ENCODE peak calls at places on chromosomes 6 and 20, in five cellular contexts. One of them, this sample, is unnamed.
A peak's percentile ranks its signal among the peaks of the same experiment; 100 is the strongest.

GRCh38 chr6:81734081-81734480 is 18.4 kb downstream of the TENT5A start:
- DNase-seq in cardiac fibroblast: peak; percentile 31
- DNase-seq in cardiac muscle cell: no peak
- DNase-seq in occipital lobe: no peak
- DNase-seq in sciatic nerve: no peak
- DNase-seq in this sample: no peak

GRCh38 chr20:38418509-38419204 is 16.5 kb downstream of the SNHG17 start:
- DNase-seq in sciatic nerve: peak; percentile 68
- DNase-seq in occipital lobe: no peak
- DNase-seq in cardiac fibroblast: peak; percentile 76
- DNase-seq in cardiac muscle cell: no peak
- DNase-seq in this sample: peak; percentile 37

GRCh38 chr6:170049641-170050491 is 241.0 kb downstream of the DLL1 start:
- DNase-seq in occipital lobe: peak; percentile 32
- DNase-seq in sciatic nerve: peak; percentile 79
- DNase-seq in cardiac fibroblast: peak; percentile 90
- DNase-seq in cardiac muscle cell: no peak
- DNase-seq in this sample: peak; percentile 77

GRCh38 chr6:163098827-163099469 is 315.6 kb upstream of the QKI start:
- DNase-seq in sciatic nerve: no peak
- DNase-seq in cardiac fibroblast: no peak
- DNase-seq in occipital lobe: no peak
- DNase-seq in cardiac muscle cell: no peak
- DNase-seq in this sample: peak; percentile 22

GRCh38 chr6:168950500-168951223 is 303.0 kb downstream of the THBS2 start:
- DNase-seq in sciatic nerve: no peak
- DNase-seq in cardiac muscle cell: no peak
- DNase-seq in cardiac fibroblast: no peak
- DNase-seq in occipital lobe: peak; percentile 11
- DNase-seq in this sample: no peak

GRCh38 chr20:35796556-35796955 is 24.7 kb downstream of the PHF20 start:
- DNase-seq in sciatic nerve: no peak
- DNase-seq in cardiac muscle cell: no peak
- DNase-seq in cardiac fibroblast: peak; percentile 78
- DNase-seq in occipital lobe: no peak
- DNase-seq in this sample: no peak

GRCh38 chr6:166828397-166829002 is 127.8 kb downstream of the RNASET2 start:
- DNase-seq in cardiac fibroblast: no peak
- DNase-seq in cardiac muscle cell: no peak
- DNase-seq in occipital lobe: no peak
- DNase-seq in sciatic nerve: no peak
- DNase-seq in this sample: no peak

GRCh38 chr6:11215773-11216172 is 16.7 kb downstream of the NEDD9 start:
- DNase-seq in cardiac muscle cell: no peak
- DNase-seq in cardiac fibroblast: no peak
- DNase-seq in occipital lobe: no peak
- DNase-seq in sciatic nerve: no peak
- DNase-seq in this sample: no peak

GRCh38 chr6:139376604-139377218 is 2.3 kb upstream of the CITED2 start:
- DNase-seq in sciatic nerve: peak; percentile 77
- DNase-seq in cardiac fibroblast: peak; percentile 87
- DNase-seq in occipital lobe: no peak
- DNase-seq in cardiac muscle cell: peak; percentile 50
- DNase-seq in this sample: peak; percentile 47

GRCh38 chr6:37433657-37434271 is 743 bp downstream of the CMTR1 start:
- DNase-seq in cardiac muscle cell: no peak
- DNase-seq in occipital lobe: peak; percentile 47
- DNase-seq in cardiac fibroblast: peak; percentile 17
- DNase-seq in sciatic nerve: no peak
- DNase-seq in this sample: no peak

GRCh38 chr6:4846387-4846786 is 70.2 kb downstream of the CDYL start:
- DNase-seq in sciatic nerve: no peak
- DNase-seq in occipital lobe: no peak
- DNase-seq in cardiac muscle cell: no peak
- DNase-seq in cardiac fibroblast: no peak
- DNase-seq in this sample: no peak

GRCh38 chr6:27290065-27290849 is 21.8 kb downstream of the POM121L2 start:
- DNase-seq in occipital lobe: no peak
- DNase-seq in sciatic nerve: no peak
- DNase-seq in cardiac fibroblast: no peak
- DNase-seq in cardiac muscle cell: peak; percentile 19
- DNase-seq in this sample: peak; percentile 64

GRCh38 chr20:32282461-32282860 is 5.0 kb downstream of the KIF3B start:
- DNase-seq in cardiac fibroblast: no peak
- DNase-seq in sciatic nerve: no peak
- DNase-seq in cardiac muscle cell: no peak
- DNase-seq in occipital lobe: peak; percentile 6
- DNase-seq in this sample: no peak

GRCh38 chr6:113654396-113654795 is 202.7 kb upstream of the MARCKS start:
- DNase-seq in sciatic nerve: peak; percentile 86
- DNase-seq in cardiac fibroblast: peak; percentile 82
- DNase-seq in occipital lobe: peak; percentile 13
- DNase-seq in cardiac muscle cell: no peak
- DNase-seq in this sample: peak; percentile 73

GRCh38 chr6:21188505-21189223 is 404.9 kb upstream of the SOX4 start:
- DNase-seq in cardiac fibroblast: no peak
- DNase-seq in sciatic nerve: no peak
- DNase-seq in cardiac muscle cell: no peak
- DNase-seq in occipital lobe: no peak
- DNase-seq in this sample: no peak

GRCh38 chr6:143513410-143513809 is 1.9 kb upstream of the FUCA2 start:
- DNase-seq in cardiac muscle cell: peak; percentile 12
- DNase-seq in cardiac fibroblast: no peak
- DNase-seq in sciatic nerve: no peak
- DNase-seq in occipital lobe: no peak
- DNase-seq in this sample: no peak

GRCh38 chr6:20931093-20931492 is 396.8 kb downstream of the CDKAL1 start:
- DNase-seq in cardiac fibroblast: no peak
- DNase-seq in sciatic nerve: no peak
- DNase-seq in cardiac muscle cell: no peak
- DNase-seq in occipital lobe: no peak
- DNase-seq in this sample: peak; percentile 12

GRCh38 chr20:37315293-37316110 is 26.0 kb downstream of the MANBAL start:
- DNase-seq in cardiac muscle cell: peak; percentile 35
- DNase-seq in sciatic nerve: peak; percentile 77
- DNase-seq in cardiac fibroblast: peak; percentile 84
- DNase-seq in occipital lobe: no peak
- DNase-seq in this sample: peak; percentile 80

GRCh38 chr20:21433329-21433890 is 36.1 kb upstream of the NKX2-4 start:
- DNase-seq in occipital lobe: no peak
- DNase-seq in cardiac muscle cell: no peak
- DNase-seq in cardiac fibroblast: peak; percentile 14
- DNase-seq in sciatic nerve: no peak
- DNase-seq in this sample: peak; percentile 14

GRCh38 chr20:34705383-34706021 is 1.4 kb downstream of the TP53INP2 start:
- DNase-seq in occipital lobe: no peak
- DNase-seq in cardiac muscle cell: peak; percentile 27
- DNase-seq in sciatic nerve: peak; percentile 52
- DNase-seq in cardiac fibroblast: peak; percentile 46
- DNase-seq in this sample: peak; percentile 44

GRCh38 chr6:167031082-167031709 is 32.0 kb downstream of the CEP43 start:
- DNase-seq in occipital lobe: no peak
- DNase-seq in cardiac muscle cell: no peak
- DNase-seq in sciatic nerve: no peak
- DNase-seq in cardiac fibroblast: no peak
- DNase-seq in this sample: no peak